ENCODE peak calls at places on chromosomes 1 and 21, in six cellular contexts. One of them, this sample, is unnamed.

GRCh38 chr1:47521034-47521871 is 83.4 kb downstream of the FOXD2 start:
- DNase-seq in Calu3: no peak
- DNase-seq in naive thymus-derived CD8-positive, alpha-beta T cell: no peak
- DNase-seq in D341Med: no peak
- DNase-seq in AG09319: no peak
- DNase-seq in HT1080: no peak
- DNase-seq in this sample: peak

GRCh38 chr21:44752701-44753235 is 41.4 kb upstream of the TSPEAR start:
- DNase-seq in Calu3: peak
- DNase-seq in D341Med: no peak
- DNase-seq in HT1080: peak
- DNase-seq in AG09319: no peak
- DNase-seq in naive thymus-derived CD8-positive, alpha-beta T cell: no peak
- DNase-seq in this sample: no peak

GRCh38 chr1:145990249-145991097 is 5.9 kb downstream of the TXNIP start:
- DNase-seq in Calu3: no peak
- DNase-seq in D341Med: no peak
- DNase-seq in HT1080: no peak
- DNase-seq in naive thymus-derived CD8-positive, alpha-beta T cell: no peak
- DNase-seq in AG09319: no peak
- DNase-seq in this sample: peak

GRCh38 chr1:63774617-63775417 is 1.0 kb downstream of the ROR1 start:
- DNase-seq in HT1080: peak
- DNase-seq in AG09319: no peak
- DNase-seq in D341Med: peak
- DNase-seq in naive thymus-derived CD8-positive, alpha-beta T cell: no peak
- DNase-seq in Calu3: peak
- DNase-seq in this sample: peak

GRCh38 chr1:113980120-113980519 is 846 bp downstream of the OLFML3 start:
- DNase-seq in HT1080: no peak
- DNase-seq in AG09319: no peak
- DNase-seq in naive thymus-derived CD8-positive, alpha-beta T cell: no peak
- DNase-seq in Calu3: no peak
- DNase-seq in D341Med: no peak
- DNase-seq in this sample: peak

GRCh38 chr21:33299181-33299752 is 25.5 kb upstream of the IFNAR1 start:
- DNase-seq in D341Med: no peak
- DNase-seq in HT1080: no peak
- DNase-seq in AG09319: no peak
- DNase-seq in Calu3: peak
- DNase-seq in naive thymus-derived CD8-positive, alpha-beta T cell: peak
- DNase-seq in this sample: no peak

GRCh38 chr1:153540394-153541361 is at the start of gene S100A5:
- DNase-seq in naive thymus-derived CD8-positive, alpha-beta T cell: peak
- DNase-seq in D341Med: no peak
- DNase-seq in Calu3: no peak
- DNase-seq in AG09319: no peak
- DNase-seq in HT1080: peak
- DNase-seq in this sample: no peak

GRCh38 chr1:38670544-38671122 is 188.9 kb downstream of the RRAGC start:
- DNase-seq in Calu3: no peak
- DNase-seq in naive thymus-derived CD8-positive, alpha-beta T cell: no peak
- DNase-seq in HT1080: no peak
- DNase-seq in AG09319: no peak
- DNase-seq in D341Med: no peak
- DNase-seq in this sample: no peak

GRCh38 chr1:17561252-17561558 is 21.7 kb downstream of the ARHGEF10L start:
- DNase-seq in HT1080: peak
- DNase-seq in AG09319: no peak
- DNase-seq in naive thymus-derived CD8-positive, alpha-beta T cell: no peak
- DNase-seq in D341Med: no peak
- DNase-seq in Calu3: no peak
- DNase-seq in this sample: no peak

GRCh38 chr1:164712131-164713031 is 153.4 kb downstream of the PBX1 start:
- DNase-seq in Calu3: no peak
- DNase-seq in AG09319: no peak
- DNase-seq in naive thymus-derived CD8-positive, alpha-beta T cell: no peak
- DNase-seq in HT1080: no peak
- DNase-seq in D341Med: peak
- DNase-seq in this sample: peak

GRCh38 chr1:65423884-65424655 is 3.6 kb downstream of the LEPR start:
- DNase-seq in naive thymus-derived CD8-positive, alpha-beta T cell: no peak
- DNase-seq in D341Med: no peak
- DNase-seq in HT1080: peak
- DNase-seq in Calu3: no peak
- DNase-seq in AG09319: no peak
- DNase-seq in this sample: no peak

GRCh38 chr1:147110872-147111271 is 61.4 kb downstream of the PRKAB2 start:
- DNase-seq in AG09319: no peak
- DNase-seq in Calu3: no peak
- DNase-seq in D341Med: no peak
- DNase-seq in HT1080: no peak
- DNase-seq in naive thymus-derived CD8-positive, alpha-beta T cell: no peak
- DNase-seq in this sample: no peak

GRCh38 chr1:111758373-111758772 is 2.7 kb downstream of the DDX20 start:
- DNase-seq in naive thymus-derived CD8-positive, alpha-beta T cell: no peak
- DNase-seq in AG09319: no peak
- DNase-seq in Calu3: no peak
- DNase-seq in D341Med: no peak
- DNase-seq in HT1080: no peak
- DNase-seq in this sample: no peak

GRCh38 chr1:226519741-226520598 is 28.6 kb upstream of the STUM start:
- DNase-seq in HT1080: no peak
- DNase-seq in AG09319: no peak
- DNase-seq in D341Med: no peak
- DNase-seq in naive thymus-derived CD8-positive, alpha-beta T cell: no peak
- DNase-seq in Calu3: no peak
- DNase-seq in this sample: no peak

GRCh38 chr1:101479945-101480344 is 243.1 kb downstream of the S1PR1 start:
- DNase-seq in Calu3: no peak
- DNase-seq in D341Med: no peak
- DNase-seq in naive thymus-derived CD8-positive, alpha-beta T cell: no peak
- DNase-seq in AG09319: no peak
- DNase-seq in HT1080: no peak
- DNase-seq in this sample: no peak

GRCh38 chr1:213154056-213154677 is 103.1 kb downstream of the RPS6KC1 start:
- DNase-seq in D341Med: no peak
- DNase-seq in AG09319: no peak
- DNase-seq in naive thymus-derived CD8-positive, alpha-beta T cell: no peak
- DNase-seq in Calu3: no peak
- DNase-seq in HT1080: no peak
- DNase-seq in this sample: peak

GRCh38 chr1:111199881-111200801 is at the start of gene DENND2D:
- DNase-seq in AG09319: no peak
- DNase-seq in HT1080: no peak
- DNase-seq in naive thymus-derived CD8-positive, alpha-beta T cell: no peak
- DNase-seq in Calu3: peak
- DNase-seq in D341Med: no peak
- DNase-seq in this sample: peak

GRCh38 chr1:179816196-179816960 is 61.2 kb downstream of the TOR1AIP2 start:
- DNase-seq in AG09319: no peak
- DNase-seq in Calu3: no peak
- DNase-seq in HT1080: no peak
- DNase-seq in D341Med: no peak
- DNase-seq in naive thymus-derived CD8-positive, alpha-beta T cell: no peak
- DNase-seq in this sample: no peak

GRCh38 chr1:208461680-208462079 is 217.5 kb upstream of the PLXNA2 start:
- DNase-seq in Calu3: no peak
- DNase-seq in D341Med: no peak
- DNase-seq in HT1080: no peak
- DNase-seq in AG09319: no peak
- DNase-seq in naive thymus-derived CD8-positive, alpha-beta T cell: no peak
- DNase-seq in this sample: no peak

GRCh38 chr1:161726631-161727342 is 5.4 kb downstream of the FCRLB start:
- DNase-seq in AG09319: peak
- DNase-seq in HT1080: peak
- DNase-seq in Calu3: peak
- DNase-seq in naive thymus-derived CD8-positive, alpha-beta T cell: peak
- DNase-seq in D341Med: peak
- DNase-seq in this sample: peak

GRCh38 chr1:100065183-100065968 is 67.4 kb downstream of the SASS6 start:
- DNase-seq in HT1080: no peak
- DNase-seq in AG09319: no peak
- DNase-seq in Calu3: no peak
- DNase-seq in D341Med: no peak
- DNase-seq in naive thymus-derived CD8-positive, alpha-beta T cell: no peak
- DNase-seq in this sample: no peak

GRCh38 chr1:38297852-38298251 is 251.3 kb upstream of the POU3F1 start:
- DNase-seq in D341Med: no peak
- DNase-seq in Calu3: no peak
- DNase-seq in HT1080: peak
- DNase-seq in naive thymus-derived CD8-positive, alpha-beta T cell: no peak
- DNase-seq in AG09319: no peak
- DNase-seq in this sample: no peak

GRCh38 chr1:90135306-90135705 is 140.4 kb downstream of the ZNF326 start:
- DNase-seq in D341Med: no peak
- DNase-seq in AG09319: no peak
- DNase-seq in Calu3: no peak
- DNase-seq in naive thymus-derived CD8-positive, alpha-beta T cell: no peak
- DNase-seq in HT1080: no peak
- DNase-seq in this sample: no peak

GRCh38 chr1:176656257-176656995 is 193.5 kb downstream of the PAPPA2 start:
- DNase-seq in HT1080: peak
- DNase-seq in Calu3: no peak
- DNase-seq in AG09319: peak
- DNase-seq in D341Med: no peak
- DNase-seq in naive thymus-derived CD8-positive, alpha-beta T cell: no peak
- DNase-seq in this sample: no peak

GRCh38 chr1:204323887-204324286 is 35.8 kb downstream of the PLEKHA6 start:
- DNase-seq in Calu3: no peak
- DNase-seq in naive thymus-derived CD8-positive, alpha-beta T cell: no peak
- DNase-seq in HT1080: peak
- DNase-seq in AG09319: no peak
- DNase-seq in D341Med: no peak
- DNase-seq in this sample: no peak

GRCh38 chr1:202241376-202242079 is 47.9 kb downstream of the LGR6 start:
- DNase-seq in AG09319: no peak
- DNase-seq in D341Med: no peak
- DNase-seq in Calu3: peak
- DNase-seq in naive thymus-derived CD8-positive, alpha-beta T cell: no peak
- DNase-seq in HT1080: no peak
- DNase-seq in this sample: peak

GRCh38 chr1:95247607-95248006 is 13.6 kb downstream of the RWDD3 start:
- DNase-seq in D341Med: no peak
- DNase-seq in HT1080: no peak
- DNase-seq in Calu3: no peak
- DNase-seq in AG09319: no peak
- DNase-seq in naive thymus-derived CD8-positive, alpha-beta T cell: no peak
- DNase-seq in this sample: no peak

GRCh38 chr1:155319536-155319935 is 1.2 kb upstream of the RUSC1 start:
- DNase-seq in AG09319: no peak
- DNase-seq in naive thymus-derived CD8-positive, alpha-beta T cell: no peak
- DNase-seq in D341Med: no peak
- DNase-seq in Calu3: no peak
- DNase-seq in HT1080: no peak
- DNase-seq in this sample: no peak

GRCh38 chr1:178310685-178311105 is 186.1 kb downstream of the CLEC20A start:
- DNase-seq in naive thymus-derived CD8-positive, alpha-beta T cell: no peak
- DNase-seq in AG09319: peak
- DNase-seq in D341Med: peak
- DNase-seq in Calu3: peak
- DNase-seq in HT1080: peak
- DNase-seq in this sample: no peak

GRCh38 chr1:117537291-117537920 is 68.4 kb upstream of the TENT5C start:
- DNase-seq in HT1080: no peak
- DNase-seq in AG09319: no peak
- DNase-seq in D341Med: no peak
- DNase-seq in Calu3: peak
- DNase-seq in naive thymus-derived CD8-positive, alpha-beta T cell: no peak
- DNase-seq in this sample: peak

GRCh38 chr1:107972367-107972766 is 7.4 kb upstream of the VAV3 start:
- DNase-seq in Calu3: no peak
- DNase-seq in naive thymus-derived CD8-positive, alpha-beta T cell: no peak
- DNase-seq in D341Med: no peak
- DNase-seq in HT1080: no peak
- DNase-seq in AG09319: no peak
- DNase-seq in this sample: no peak

GRCh38 chr1:6727535-6727934 is 25.9 kb upstream of the DNAJC11 start:
- DNase-seq in Calu3: peak
- DNase-seq in AG09319: no peak
- DNase-seq in HT1080: peak
- DNase-seq in naive thymus-derived CD8-positive, alpha-beta T cell: peak
- DNase-seq in D341Med: peak
- DNase-seq in this sample: peak

This sample was measured in stomach.